ENCODE peak calls at places on chromosomes 7 and 10, in six cellular contexts. Y, M, H, V, O and D are unnamed samples.

GRCh38 chr7:77293046-77293445 is 93.4 kb upstream of the FGL2 start:
- DNase-seq in Y (no peak), M (no peak), H (no peak), V (no peak), O (no peak), D (no peak)

GRCh38 chr10:79320785-79321493 is 26.3 kb upstream of the PPIF start:
- DNase-seq in Y (no peak), M (no peak), H (no peak), V (no peak), O (peak), D (peak)

GRCh38 chr10:61835069-61835908 is 66.2 kb upstream of the ARID5B start:
- DNase-seq in Y (no peak), M (peak), H (peak), V (no peak), O (peak), D (peak)

GRCh38 chr10:66713387-66713786 is 212.4 kb upstream of the LRRTM3 start:
- DNase-seq in Y (no peak), M (no peak), H (no peak), V (no peak), O (no peak), D (no peak)

GRCh38 chr7:93298206-93298605 is 66.0 kb downstream of the VPS50 start:
- DNase-seq in Y (no peak), M (no peak), H (no peak), V (no peak), O (no peak), D (no peak)

GRCh38 chr10:86073199-86073977 is 293.2 kb downstream of the GRID1 start:
- DNase-seq in Y (no peak), M (no peak), H (no peak), V (no peak), O (no peak), D (no peak)

GRCh38 chr10:89392974-89393373 is 551 bp downstream of the IFIT1 start:
- DNase-seq in Y (no peak), M (peak), H (no peak), V (no peak), O (peak), D (no peak)

GRCh38 chr10:241451-241850 is 106.2 kb downstream of the ZMYND11 start:
- DNase-seq in Y (no peak), M (no peak), H (no peak), V (no peak), O (peak), D (no peak)

GRCh38 chr7:152602962-152603361 is 73.0 kb downstream of the XRCC2 start:
- DNase-seq in Y (no peak), M (peak), H (no peak), V (no peak), O (no peak), D (no peak)

GRCh38 chr7:44398506-44398905 is 73.1 kb upstream of the CAMK2B start:
- DNase-seq in Y (no peak), M (no peak), H (no peak), V (no peak), O (no peak), D (no peak)

GRCh38 chr10:105037029-105037428 is 395.9 kb downstream of the SORCS3 start:
- DNase-seq in Y (no peak), M (no peak), H (no peak), V (no peak), O (no peak), D (no peak)

GRCh38 chr10:70063418-70064098 is 10.9 kb downstream of the MACROH2A2 start:
- DNase-seq in Y (no peak), M (no peak), H (no peak), V (no peak), O (no peak), D (no peak)

GRCh38 chr10:13448216-13448615 is 80.6 kb downstream of the BEND7 start:
- DNase-seq in Y (no peak), M (no peak), H (no peak), V (no peak), O (no peak), D (no peak)

GRCh38 chr7:47638679-47639306 is 56.9 kb upstream of the TNS3 start:
- DNase-seq in Y (no peak), M (no peak), H (no peak), V (peak), O (no peak), D (no peak)

GRCh38 chr10:131652416-131652815 is 248.4 kb upstream of the PPP2R2D start:
- DNase-seq in Y (no peak), M (no peak), H (no peak), V (no peak), O (no peak), D (no peak)

GRCh38 chr10:67520924-67521520 is 175.0 kb downstream of the CTNNA3 start:
- DNase-seq in Y (peak), M (peak), H (peak), V (peak), O (peak), D (no peak)

GRCh38 chr10:112374724-112375541 is 1.0 kb downstream of the ACSL5 start:
- DNase-seq in Y (peak), M (no peak), H (no peak), V (no peak), O (no peak), D (no peak)

GRCh38 chr10:60669491-60669890 is 108.8 kb upstream of the CDK1 start:
- DNase-seq in Y (no peak), M (no peak), H (no peak), V (no peak), O (no peak), D (no peak)

GRCh38 chr10:68406111-68406814 is 814 bp downstream of the RUFY2 start:
- DNase-seq in Y (no peak), M (no peak), H (peak), V (peak), O (peak), D (no peak)

GRCh38 chr7:50436133-50436802 is 13.9 kb downstream of the FIGNL1 start:
- DNase-seq in Y (no peak), M (no peak), H (peak), V (no peak), O (peak), D (no peak)

GRCh38 chr7:103989785-103990775 is 622 bp upstream of the RELN start:
- DNase-seq in Y (no peak), M (no peak), H (peak), V (no peak), O (peak), D (no peak)

GRCh38 chr7:73774923-73775322 is 4.9 kb upstream of the CLDN3 start:
- DNase-seq in Y (no peak), M (no peak), H (no peak), V (no peak), O (peak), D (no peak)

GRCh38 chr10:74924251-74924954 is 98.0 kb downstream of the KAT6B start:
- DNase-seq in Y (no peak), M (peak), H (peak), V (no peak), O (peak), D (peak)

GRCh38 chr10:93198401-93199175 is 124.9 kb downstream of the CYP26A1 start:
- DNase-seq in Y (no peak), M (peak), H (no peak), V (no peak), O (peak), D (no peak)

GRCh38 chr10:24307696-24308476 is 98.9 kb downstream of the KIAA1217 start:
- DNase-seq in Y (no peak), M (no peak), H (no peak), V (no peak), O (peak), D (no peak)

GRCh38 chr10:119138341-119139306 is 26.9 kb downstream of the SFXN4 start:
- DNase-seq in Y (no peak), M (no peak), H (no peak), V (no peak), O (peak), D (no peak)

GRCh38 chr10:58372630-58373445 is 12.4 kb upstream of the TFAM start:
- DNase-seq in Y (no peak), M (no peak), H (no peak), V (no peak), O (no peak), D (no peak)

GRCh38 chr10:87675396-87676376 is 16.0 kb downstream of the PAPSS2 start:
- DNase-seq in Y (no peak), M (peak), H (no peak), V (no peak), O (peak), D (peak)

GRCh38 chr7:88312061-88312663 is 5.5 kb upstream of the STEAP4 start:
- DNase-seq in Y (no peak), M (no peak), H (no peak), V (peak), O (peak), D (no peak)

GRCh38 chr10:60140681-60141632 is 234.6 kb upstream of the CCDC6 start:
- DNase-seq in Y (no peak), M (peak), H (peak), V (peak), O (no peak), D (no peak)

GRCh38 chr10:62718585-62718984 is 85.9 kb upstream of the ADO start:
- DNase-seq in Y (no peak), M (no peak), H (no peak), V (no peak), O (no peak), D (no peak)

GRCh38 chr10:102269017-102269416 is 23.7 kb downstream of the GBF1 start:
- DNase-seq in Y (no peak), M (no peak), H (no peak), V (no peak), O (peak), D (no peak)

GRCh38 chr10:615583-616152 is 73.8 kb downstream of the DIP2C start:
- DNase-seq in Y (no peak), M (peak), H (no peak), V (no peak), O (peak), D (no peak)

GRCh38 chr7:3399858-3400257 is 98.8 kb downstream of the SDK1 start:
- DNase-seq in Y (peak), M (no peak), H (peak), V (no peak), O (no peak), D (no peak)

GRCh38 chr7:30391806-30392205 is 86.8 kb downstream of the NOD1 start:
- DNase-seq in Y (no peak), M (no peak), H (no peak), V (no peak), O (no peak), D (no peak)

GRCh38 chr7:100132697-100133137 is 6.0 kb downstream of the MBLAC1 start:
- DNase-seq in Y (peak), M (no peak), H (peak), V (peak), O (peak), D (no peak)

GRCh38 chr7:2761801-2762497 is 73.9 kb downstream of the AMZ1 start:
- DNase-seq in Y (no peak), M (no peak), H (no peak), V (no peak), O (no peak), D (no peak)

GRCh38 chr10:100637785-100638184 is 102.0 kb downstream of the HIF1AN start:
- DNase-seq in Y (no peak), M (no peak), H (peak), V (no peak), O (no peak), D (no peak)